ENCODE peak calls at places on chromosomes 5 and 9, in six cellular contexts. Y is stimulated activated CD4-positive, alpha-beta T cell treated with anti-CD3 and anti-CD28 coated beads, Interleukin-2, amount 100 ng/mL, for 4 hours; M is left ventricle myocardium superior; W is activated CD4-positive, alpha-beta T cell treated with anti-CD3 and anti-CD28 coated beads for 4 hours; J is iPS-NIHi11; V is HTR-8/SVneo. F is an unnamed sample.

GRCh38 chr5:172756764-172757393 is 14.1 kb downstream of the DUSP1 start:
- DNase-seq in Y (no peak), M (no peak), W (no peak), J (no peak), V (no peak), F (no peak)

GRCh38 chr5:67983251-67983941 is 232.2 kb upstream of the PIK3R1 start:
- DNase-seq in Y (no peak), M (no peak), W (no peak), J (no peak), V (no peak), F (no peak)

GRCh38 chr9:13023498-13023897 is 248.7 kb downstream of the LURAP1L start:
- DNase-seq in Y (no peak), M (no peak), W (no peak), J (no peak), V (no peak), F (no peak)

GRCh38 chr5:139903805-139904565 is 108.4 kb downstream of the PSD2 start:
- DNase-seq in Y (no peak), M (peak; percentile 63), W (no peak), J (peak; percentile 85), V (no peak), F (peak; percentile 84)

GRCh38 chr5:80620206-80620605 is 34.2 kb upstream of the MSH3 start:
- DNase-seq in Y (no peak), M (no peak), W (no peak), J (no peak), V (no peak), F (no peak)

GRCh38 chr9:14321517-14322125 is 7.7 kb upstream of the NFIB start:
- DNase-seq in Y (no peak), M (no peak), W (no peak), J (no peak), V (no peak), F (peak; percentile 23)

GRCh38 chr5:6715758-6716633 is 2.8 kb downstream of the TENT4A start:
- DNase-seq in Y (no peak), M (no peak), W (peak; percentile 24), J (no peak), V (no peak), F (no peak)

GRCh38 chr5:57804007-57804444 is 321.4 kb upstream of the ACTBL2 start:
- DNase-seq in Y (no peak), M (no peak), W (no peak), J (no peak), V (no peak), F (no peak)

GRCh38 chr9:79917417-79917816 is 345.7 kb downstream of the TLE4 start:
- DNase-seq in Y (no peak), M (no peak), W (no peak), J (no peak), V (no peak), F (no peak)

GRCh38 chr9:18390393-18390792 is 83.6 kb upstream of the ADAMTSL1 start:
- DNase-seq in Y (no peak), M (no peak), W (no peak), J (no peak), V (no peak), F (peak; percentile 9)

GRCh38 chr5:43191740-43192557 is at the start of gene NIM1K:
- DNase-seq in Y (peak; percentile 1), M (peak; percentile 77), W (peak; percentile 21), J (peak; percentile 84), V (peak; percentile 60), F (peak; percentile 80)

GRCh38 chr5:177256296-177256695 is 47.2 kb downstream of the RAB24 start:
- DNase-seq in Y (no peak), M (no peak), W (no peak), J (no peak), V (no peak), F (no peak)

GRCh38 chr5:54361683-54362411 is 51.5 kb upstream of the ARL15 start:
- DNase-seq in Y (no peak), M (peak; percentile 77), W (no peak), J (no peak), V (no peak), F (no peak)

GRCh38 chr9:69157751-69158466 is 16.2 kb upstream of the TJP2 start:
- DNase-seq in Y (no peak), M (no peak), W (no peak), J (no peak), V (no peak), F (no peak)

F was measured in neural progenitor cell.